ENCODE peak calls at places on chromosomes 12 and 14, in eight cellular contexts. P is ovary, T is cardiac muscle cell, Q is mammary epithelial cell, A is Panc1, O is tibial nerve, C is heart right ventricle, K is pancreas. I is an unnamed sample.

GRCh38 chr12:8950702-8951478 is 1.4 kb upstream of the M6PR start:
- DNase-seq in T (no peak), Q (no peak), O (no peak), A (no peak), K (no peak), P (no peak), C (no peak), I (no peak)

GRCh38 chr12:27840229-27840999 is 60.4 kb upstream of the MANSC4 start:
- DNase-seq in K (no peak), A (no peak), Q (no peak), T (no peak), O (no peak), P (no peak), C (no peak), I (no peak)

GRCh38 chr12:72869025-72869424 is 596.9 kb downstream of the TRHDE start:
- DNase-seq in K (no peak), Q (no peak), P (no peak), T (no peak), A (no peak), C (no peak), O (no peak), I (no peak)

GRCh38 chr12:84772281-84772680 is 140.3 kb downstream of the SLC6A15 start:
- DNase-seq in Q (peak; percentile 51), P (no peak), A (no peak), K (no peak), C (no peak), O (no peak), T (no peak), I (no peak)

GRCh38 chr12:12266873-12267634 is at the start of gene LRP6:
- DNase-seq in C (peak; percentile 92), A (peak; percentile 32), T (peak; percentile 97), P (peak; percentile 93), O (peak; percentile 80), K (peak; percentile 94), Q (peak; percentile 94), I (peak; percentile 84)

GRCh38 chr14:37197421-37198272 is at the start of gene MIPOL1:
- DNase-seq in K (peak; percentile 92), A (no peak), P (peak; percentile 90), O (peak; percentile 64), C (peak; percentile 83), Q (peak; percentile 89), T (peak; percentile 89), I (peak; percentile 81)

GRCh38 chr12:66329941-66330340 is 27.6 kb downstream of the HELB start:
- DNase-seq in T (no peak), Q (peak; percentile 94), A (no peak), O (no peak), P (no peak), C (no peak), K (no peak), I (no peak)

GRCh38 chr12:94284046-94284445 is 135.7 kb downstream of the PLXNC1 start:
- DNase-seq in A (no peak), O (no peak), Q (no peak), P (no peak), T (no peak), K (no peak), C (no peak), I (no peak)

GRCh38 chr12:51976376-51977160 is 25.1 kb downstream of the ACVR1B start:
- DNase-seq in O (no peak), Q (no peak), P (no peak), T (peak; percentile 65), K (no peak), C (no peak), A (no peak), I (no peak)

GRCh38 chr12:120453977-120454376 is 7.7 kb downstream of the GATC start:
- DNase-seq in K (no peak), P (no peak), O (no peak), Q (peak; percentile 18), C (no peak), A (no peak), T (peak; percentile 21), I (no peak)

GRCh38 chr12:124385219-124385969 is 90.5 kb downstream of the RFLNA start:
- DNase-seq in T (no peak), P (no peak), K (no peak), A (no peak), C (no peak), Q (peak; percentile 60), O (no peak), I (no peak)

GRCh38 chr14:52641745-52642144 is 53.6 kb downstream of the ERO1A start:
- DNase-seq in Q (no peak), O (no peak), T (no peak), K (no peak), A (no peak), C (no peak), P (no peak), I (no peak)

GRCh38 chr12:91074068-91074819 is 16.4 kb upstream of the KERA start:
- DNase-seq in O (no peak), A (no peak), Q (no peak), K (no peak), P (no peak), T (no peak), C (no peak), I (no peak)

GRCh38 chr14:74524813-74525135 is 31.2 kb downstream of the ISCA2 start:
- DNase-seq in O (no peak), K (no peak), A (no peak), C (no peak), Q (no peak), P (no peak), T (no peak), I (no peak)

GRCh38 chr12:95838125-95838524 is 20.6 kb upstream of the SNRPF start:
- DNase-seq in C (no peak), A (no peak), O (peak; percentile 45), P (no peak), Q (no peak), T (no peak), K (no peak), I (no peak)

GRCh38 chr12:49342914-49343731 is 3.6 kb upstream of the DNAJC22 start:
- DNase-seq in T (no peak), O (no peak), A (no peak), K (peak; percentile 64), C (no peak), P (no peak), Q (no peak), I (no peak)

GRCh38 chr12:121038861-121039654 is at the start of gene OASL:
- DNase-seq in T (no peak), C (peak; percentile 25), A (no peak), K (no peak), P (no peak), O (peak; percentile 11), Q (peak; percentile 88), I (no peak)

GRCh38 chr12:110908377-110909136 is 11.8 kb downstream of the MYL2 start:
- DNase-seq in P (no peak), C (no peak), K (no peak), A (no peak), O (no peak), Q (peak; percentile 48), T (no peak), I (no peak)

GRCh38 chr14:69152944-69153847 is at the start of gene DCAF5:
- DNase-seq in C (peak; percentile 93), K (peak; percentile 97), T (peak; percentile 96), P (peak; percentile 90), O (peak; percentile 83), A (no peak), Q (peak; percentile 92), I (peak; percentile 95)

GRCh38 chr14:69149461-69150244 is 3.3 kb downstream of the DCAF5 start:
- DNase-seq in P (no peak), C (no peak), K (no peak), O (no peak), T (no peak), Q (peak; percentile 63), A (no peak), I (no peak)

GRCh38 chr14:69152181-69152943 is 557 bp downstream of the DCAF5 start:
- DNase-seq in Q (peak; percentile 31), K (peak; percentile 52), A (no peak), C (peak; percentile 41), O (no peak), T (peak; percentile 56), P (no peak), I (peak; percentile 50)

GRCh38 chr14:69153848-69154208 is 909 bp upstream of the DCAF5 start:
- DNase-seq in T (peak; percentile 45), P (peak; percentile 36), C (peak; percentile 23), Q (no peak), O (peak; percentile 19), K (no peak), A (no peak), I (peak; percentile 23)

DNA sequence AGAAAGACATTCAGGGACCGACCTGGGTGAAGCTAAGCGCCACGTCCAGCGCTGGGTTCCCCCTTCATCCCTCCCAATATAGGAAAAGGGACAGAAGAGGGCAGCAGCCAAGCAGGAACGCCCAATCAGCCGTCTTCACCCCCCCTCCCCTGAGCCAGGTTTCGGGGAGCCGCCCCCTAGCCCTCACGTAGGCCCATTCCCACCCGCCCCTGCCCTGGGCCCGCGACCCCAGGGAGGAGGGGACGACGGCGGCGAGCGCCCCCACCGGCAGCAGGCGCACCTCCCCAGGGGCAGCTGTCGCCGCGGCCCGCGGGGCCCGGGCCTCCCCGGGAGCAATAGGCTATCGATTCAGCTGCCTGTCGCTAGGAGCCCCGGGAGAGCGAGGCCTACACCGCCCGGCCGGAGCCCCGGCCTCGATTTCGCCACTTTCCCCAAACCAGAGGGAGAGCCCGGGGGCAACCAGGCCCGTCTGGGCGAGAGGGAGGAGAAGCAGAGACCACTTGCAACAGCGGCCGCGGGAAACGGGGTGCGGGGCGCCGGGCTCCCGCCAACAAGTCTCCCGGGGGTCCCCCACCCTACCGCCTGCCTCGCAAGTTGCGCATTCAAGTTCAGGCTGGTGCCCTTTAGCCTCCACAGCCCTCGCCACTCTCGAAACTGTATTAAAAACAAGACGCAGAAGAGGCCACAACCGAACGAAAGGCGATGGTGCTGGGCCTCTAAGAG is 1.3 kb downstream of the DCAF5 start:
- DNase-seq in T (peak; percentile 89), K (peak; percentile 91), Q (peak; percentile 71), P (peak; percentile 81), O (peak; percentile 50), C (peak; percentile 67), A (no peak), I (peak; percentile 72)
- TF ChIP-seq CTCF in T (peak; percentile 26), K (peak; percentile 18), Q (peak; percentile 45), P (peak; percentile 34), O (peak; percentile 76), C (peak; percentile 32), A (peak; percentile 77), I (peak; percentile 42)

GRCh38 chr14:100078997-100079561 is 13.9 kb downstream of the EVL start:
- DNase-seq in Q (peak; percentile 60), K (no peak), C (no peak), A (no peak), O (no peak), T (no peak), P (no peak), I (no peak)
- H3K4me1 ChIP-seq in Q (peaks cover 30% of the 10 kb centered on the region), K (no peaks in the 10 kb centered on the region), C (peaks cover 5% of the 10 kb centered on the region), A (no peaks in the 10 kb centered on the region), O (peaks cover 48% of the 10 kb centered on the region), T (peaks cover 7% of the 10 kb centered on the region), P (no peaks in the 10 kb centered on the region), I (peaks cover 6% of the 10 kb centered on the region)

GRCh38 chr14:34766060-34766459 is 51.7 kb upstream of the CFL2 start:
- DNase-seq in K (no peak), A (no peak), O (no peak), T (no peak), Q (no peak), P (no peak), C (no peak), I (no peak)
- TF ChIP-seq CTCF in K (no peak), A (no peak), O (no peak), T (no peak), Q (peak; percentile 24), P (no peak), C (no peak), I (no peak)

DNA sequence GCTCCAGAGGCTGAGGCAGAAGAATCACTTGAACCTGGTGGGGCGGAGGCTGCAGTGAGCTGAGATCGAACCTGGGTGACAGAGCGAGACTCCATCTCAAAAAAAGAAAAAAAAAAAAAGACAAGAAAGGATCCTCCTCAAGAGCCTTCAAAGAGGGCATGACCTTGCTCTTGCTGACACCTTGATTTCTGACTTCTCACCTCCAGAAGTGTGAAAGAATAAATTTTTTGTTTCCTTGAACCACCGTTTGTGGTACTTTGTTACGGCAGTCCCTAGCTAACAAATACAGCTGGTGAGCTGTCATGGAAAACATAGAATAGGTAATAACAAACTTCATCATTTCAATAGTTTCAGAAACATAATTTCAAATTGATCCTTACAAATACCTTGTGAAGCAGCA is 1.9 kb upstream of the ACTR10 start:
- DNase-seq in C (no peak), P (no peak), O (no peak), K (no peak), T (no peak), A (no peak), Q (no peak), I (no peak)
- H3K4me1 ChIP-seq in C (peaks cover 17% of the 10 kb centered on the region), P (peaks cover 2% of the 10 kb centered on the region), O (peaks cover 11% of the 10 kb centered on the region), K (peaks cover 10% of the 10 kb centered on the region), T (peaks cover 7% of the 10 kb centered on the region), A (peaks cover 4% of the 10 kb centered on the region), Q (peaks cover 9% of the 10 kb centered on the region), I (peaks cover 14% of the 10 kb centered on the region)